ENCODE peak calls at places on chromosomes 16 and 17, in four cellular contexts. One of them, this sample, is unnamed.
A peak's percentile ranks its signal among the peaks of the same experiment; 100 is the strongest.

GRCh38 chr17:17159571-17159970 is 46.6 kb downstream of the PLD6 start:
- DNase-seq in psoas muscle: no peak
- DNase-seq in testis: no peak
- DNase-seq in lung: no peak
- DNase-seq in this sample: no peak

GRCh38 chr16:55324491-55325447 is 766 bp downstream of the IRX6 start:
- DNase-seq in psoas muscle: no peak
- DNase-seq in testis: no peak
- DNase-seq in lung: no peak
- DNase-seq in this sample: no peak

GRCh38 chr16:75385507-75386152 is 47.7 kb downstream of the CFDP1 start:
- DNase-seq in psoas muscle: no peak
- DNase-seq in testis: no peak
- DNase-seq in lung: no peak
- DNase-seq in this sample: peak; percentile 42

GRCh38 chr17:57630736-57631135 is 114.4 kb downstream of the CCDC182 start:
- DNase-seq in psoas muscle: no peak
- DNase-seq in testis: no peak
- DNase-seq in lung: no peak
- DNase-seq in this sample: no peak

GRCh38 chr16:81149614-81150013 is 53.4 kb upstream of the GCSH start:
- DNase-seq in psoas muscle: no peak
- DNase-seq in testis: no peak
- DNase-seq in lung: no peak
- DNase-seq in this sample: no peak

GRCh38 chr16:8885674-8886592 is 3.8 kb downstream of the LITAFD start:
- DNase-seq in psoas muscle: peak; percentile 51
- DNase-seq in testis: no peak
- DNase-seq in lung: no peak
- DNase-seq in this sample: no peak

GRCh38 chr17:11950771-11951519 is 46.3 kb downstream of the ZNF18 start:
- DNase-seq in psoas muscle: no peak
- DNase-seq in testis: no peak
- DNase-seq in lung: no peak
- DNase-seq in this sample: no peak

GRCh38 chr17:14940946-14941280 is 324.2 kb downstream of the PMP22 start:
- DNase-seq in psoas muscle: no peak
- DNase-seq in testis: no peak
- DNase-seq in lung: no peak
- DNase-seq in this sample: no peak

GRCh38 chr16:30354423-30355143 is 525 bp downstream of the CD2BP2 start:
- DNase-seq in psoas muscle: no peak
- DNase-seq in testis: no peak
- DNase-seq in lung: no peak
- DNase-seq in this sample: no peak

GRCh38 chr17:20916383-20916782 is 126.4 kb downstream of the USP22 start:
- DNase-seq in psoas muscle: no peak
- DNase-seq in testis: no peak
- DNase-seq in lung: no peak
- DNase-seq in this sample: no peak

GRCh38 chr17:14731591-14731990 is 430.7 kb downstream of the HS3ST3B1 start:
- DNase-seq in psoas muscle: no peak
- DNase-seq in testis: no peak
- DNase-seq in lung: no peak
- DNase-seq in this sample: no peak

GRCh38 chr17:62578757-62579487 is 48.5 kb upstream of the MRC2 start:
- DNase-seq in psoas muscle: no peak
- DNase-seq in testis: no peak
- DNase-seq in lung: no peak
- DNase-seq in this sample: no peak

GRCh38 chr16:24778676-24779075 is 49.2 kb downstream of the TNRC6A start:
- DNase-seq in psoas muscle: no peak
- DNase-seq in testis: no peak
- DNase-seq in lung: no peak
- DNase-seq in this sample: no peak

GRCh38 chr16:73176577-73177013 is 128.7 kb upstream of the ZFHX3 start:
- DNase-seq in psoas muscle: no peak
- DNase-seq in testis: no peak
- DNase-seq in lung: no peak
- DNase-seq in this sample: peak; percentile 30

GRCh38 chr16:17149904-17150483 is 320.8 kb downstream of the XYLT1 start:
- DNase-seq in psoas muscle: no peak
- DNase-seq in testis: no peak
- DNase-seq in lung: no peak
- DNase-seq in this sample: no peak

GRCh38 chr17:82217120-82217529 is 4.5 kb upstream of the CCDC57 start:
- DNase-seq in psoas muscle: no peak
- DNase-seq in testis: no peak
- DNase-seq in lung: no peak
- DNase-seq in this sample: no peak

GRCh38 chr17:76452646-76453430 is at the start of gene UBE2O:
- DNase-seq in psoas muscle: peak; percentile 90
- DNase-seq in testis: peak; percentile 91
- DNase-seq in lung: peak; percentile 86
- DNase-seq in this sample: no peak

GRCh38 chr16:15604460-15605390 is 38.2 kb downstream of the MARF1 start:
- DNase-seq in psoas muscle: no peak
- DNase-seq in testis: no peak
- DNase-seq in lung: no peak
- DNase-seq in this sample: no peak

GRCh38 chr17:17681744-17682292 is 560 bp downstream of the RAI1 start:
- DNase-seq in psoas muscle: peak; percentile 55
- DNase-seq in testis: peak; percentile 54
- DNase-seq in lung: no peak
- DNase-seq in this sample: no peak

GRCh38 chr17:16304832-16305231 is 48.4 kb downstream of the CENPV start:
- DNase-seq in psoas muscle: no peak
- DNase-seq in testis: no peak
- DNase-seq in lung: no peak
- DNase-seq in this sample: peak; percentile 32

GRCh38 chr16:28283798-28284577 is 8.3 kb upstream of the SBK1 start:
- DNase-seq in psoas muscle: no peak
- DNase-seq in testis: no peak
- DNase-seq in lung: no peak
- DNase-seq in this sample: no peak

GRCh38 chr17:34400301-34400931 is 37.4 kb upstream of the CCL1 start:
- DNase-seq in psoas muscle: no peak
- DNase-seq in testis: no peak
- DNase-seq in lung: no peak
- DNase-seq in this sample: no peak

GRCh38 chr16:1327619-1327947 is 5.9 kb upstream of the BAIAP3 start:
- DNase-seq in psoas muscle: no peak
- DNase-seq in testis: no peak
- DNase-seq in lung: no peak
- DNase-seq in this sample: no peak

GRCh38 chr16:72137380-72138063 is 34.4 kb downstream of the PMFBP1 start:
- DNase-seq in psoas muscle: no peak
- DNase-seq in testis: no peak
- DNase-seq in lung: no peak
- DNase-seq in this sample: no peak

GRCh38 chr17:14301761-14302401 is 1.0 kb downstream of the HS3ST3B1 start:
- DNase-seq in psoas muscle: peak; percentile 40
- DNase-seq in testis: peak; percentile 45
- DNase-seq in lung: peak; percentile 44
- DNase-seq in this sample: no peak

GRCh38 chr16:47667956-47668355 is 206.8 kb downstream of the PHKB start:
- DNase-seq in psoas muscle: no peak
- DNase-seq in testis: no peak
- DNase-seq in lung: no peak
- DNase-seq in this sample: no peak
- H3K27ac ChIP-seq in psoas muscle: no peak overlapping the region
- H3K27ac ChIP-seq in testis: no peak overlapping the region
- H3K27ac ChIP-seq in lung: no peak overlapping the region
- H3K27ac ChIP-seq in this sample: no peak overlapping the region

GRCh38 chr16:58026705-58027340 is 1.3 kb downstream of the MMP15 start:
- DNase-seq in psoas muscle: no peak
- DNase-seq in testis: no peak
- DNase-seq in lung: no peak
- DNase-seq in this sample: no peak

GRCh38 chr16:58026139-58026704 is 668 bp downstream of the MMP15 start:
- DNase-seq in psoas muscle: peak; percentile 64
- DNase-seq in testis: no peak
- DNase-seq in lung: peak; percentile 49
- DNase-seq in this sample: no peak

GRCh38 chr16:58028168-58028455 is 2.6 kb downstream of the MMP15 start:
- DNase-seq in psoas muscle: no peak
- DNase-seq in testis: no peak
- DNase-seq in lung: no peak
- DNase-seq in this sample: no peak

GRCh38 chr16:58028541-58029070 is 3.1 kb downstream of the MMP15 start:
- DNase-seq in psoas muscle: no peak
- DNase-seq in testis: no peak
- DNase-seq in lung: no peak
- DNase-seq in this sample: no peak

DNA sequence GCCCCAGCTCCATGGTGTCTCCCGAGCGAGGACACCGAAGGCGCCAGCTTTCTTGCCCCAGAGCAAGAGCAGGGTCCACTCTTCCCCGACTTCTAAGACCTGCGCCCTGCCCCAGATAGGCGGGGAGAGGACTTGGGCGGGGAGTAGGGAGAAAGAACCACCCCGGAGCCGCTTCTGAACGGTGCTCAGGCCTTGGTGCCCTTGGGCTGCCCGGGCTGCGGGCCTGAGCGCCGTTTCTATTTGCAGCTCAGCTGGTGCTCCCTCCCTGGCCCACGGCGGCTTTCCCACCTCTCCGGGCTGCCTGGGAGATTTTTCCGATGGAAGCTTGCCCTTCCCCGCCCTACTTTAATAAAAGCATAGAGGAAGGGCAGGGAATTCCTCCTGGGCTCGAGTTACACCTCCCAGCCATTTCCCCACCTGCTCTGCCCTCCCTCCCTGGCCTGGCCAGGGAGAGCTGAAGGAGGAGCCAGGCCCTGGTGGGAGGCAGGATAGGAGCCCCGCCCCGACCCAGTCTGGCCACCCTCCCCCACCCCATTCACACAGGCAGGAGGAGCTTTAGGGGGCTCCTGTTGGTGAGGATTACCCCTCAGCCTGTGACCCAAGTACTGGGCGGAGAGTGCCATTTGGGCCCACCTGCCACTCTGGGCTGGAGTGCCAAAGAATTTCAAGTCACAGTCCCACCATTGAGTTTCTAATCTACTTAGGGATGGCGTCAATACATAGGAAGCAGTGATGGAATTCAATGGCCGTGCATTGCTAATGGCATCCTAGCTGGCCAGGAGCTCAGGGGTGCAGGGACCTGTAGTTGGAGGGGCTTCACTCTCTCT is 2.0 kb downstream of the MMP15 start:
- DNase-seq in psoas muscle: peak; percentile 41
- DNase-seq in testis: peak; percentile 80
- DNase-seq in lung: peak; percentile 46
- DNase-seq in this sample: no peak
- H3K27ac ChIP-seq in psoas muscle: peak overlapping the region; percentile 62
- H3K27ac ChIP-seq in testis: peak overlapping the region; percentile 74
- H3K27ac ChIP-seq in lung: peak overlapping the region; percentile 94
- H3K27ac ChIP-seq in this sample: no peak overlapping the region

GRCh38 chr17:77480509-77481215 is 339.9 kb downstream of the SEC14L1 start:
- DNase-seq in psoas muscle: no peak
- DNase-seq in testis: no peak
- DNase-seq in lung: no peak
- DNase-seq in this sample: no peak

GRCh38 chr17:77483128-77483598 is 342.4 kb downstream of the SEC14L1 start:
- DNase-seq in psoas muscle: no peak
- DNase-seq in testis: no peak
- DNase-seq in lung: no peak
- DNase-seq in this sample: no peak

GRCh38 chr17:77479817-77480508 is 339.2 kb downstream of the SEC14L1 start:
- DNase-seq in psoas muscle: no peak
- DNase-seq in testis: no peak
- DNase-seq in lung: no peak
- DNase-seq in this sample: no peak

GRCh38 chr17:77482375-77483127 is 341.8 kb downstream of the SEC14L1 start:
- DNase-seq in psoas muscle: no peak
- DNase-seq in testis: no peak
- DNase-seq in lung: no peak
- DNase-seq in this sample: no peak

DNA sequence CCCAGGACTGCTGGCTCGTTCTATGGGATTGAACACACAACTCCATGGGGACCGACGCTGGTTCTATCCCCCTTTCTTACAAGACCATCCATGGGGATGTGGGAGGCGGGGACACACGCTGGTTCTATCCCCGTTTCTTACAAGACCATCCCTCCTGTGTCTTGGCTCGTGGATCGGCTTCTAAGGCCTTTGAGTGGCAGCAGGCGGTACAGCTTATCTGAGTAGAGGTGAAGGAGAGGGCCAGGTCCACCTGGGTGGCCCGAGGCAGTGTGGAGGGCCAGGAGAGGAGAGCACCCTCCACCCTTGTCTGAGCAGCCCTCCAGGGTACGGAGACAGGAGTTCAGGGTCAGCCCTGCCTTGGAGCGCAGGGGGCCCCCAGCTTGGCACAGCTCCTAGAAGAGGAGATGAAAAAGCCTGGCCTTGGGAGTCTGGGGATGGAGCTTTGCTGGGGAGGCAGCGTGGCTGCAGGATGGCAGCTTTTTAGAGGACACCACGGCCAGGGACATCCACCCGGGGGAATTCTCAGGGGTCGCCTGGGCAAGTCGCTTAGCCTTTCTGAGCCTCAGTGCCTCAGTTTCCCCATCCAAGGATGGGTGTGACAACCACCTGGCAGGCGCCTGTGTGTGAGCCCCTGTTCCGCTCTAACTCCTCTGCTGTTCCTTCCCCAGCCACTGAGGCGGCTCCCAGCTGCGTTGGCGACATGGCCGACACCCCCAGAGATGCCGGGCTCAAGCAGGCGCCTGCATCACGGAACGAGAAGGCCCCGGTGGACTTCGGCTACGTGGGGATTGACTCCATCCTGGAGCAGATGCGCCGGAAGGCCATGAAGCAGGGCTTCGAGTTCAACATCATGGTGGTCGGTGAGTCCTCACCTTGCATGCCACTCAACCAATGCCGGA is 341.0 kb downstream of the SEC14L1 start:
- DNase-seq in psoas muscle: no peak
- DNase-seq in testis: peak; percentile 75
- DNase-seq in lung: no peak
- DNase-seq in this sample: no peak
- H3K27ac ChIP-seq in psoas muscle: no peak overlapping the region
- H3K27ac ChIP-seq in testis: peak overlapping the region; percentile 44
- H3K27ac ChIP-seq in lung: no peak overlapping the region
- H3K27ac ChIP-seq in this sample: no peak overlapping the region

DNA sequence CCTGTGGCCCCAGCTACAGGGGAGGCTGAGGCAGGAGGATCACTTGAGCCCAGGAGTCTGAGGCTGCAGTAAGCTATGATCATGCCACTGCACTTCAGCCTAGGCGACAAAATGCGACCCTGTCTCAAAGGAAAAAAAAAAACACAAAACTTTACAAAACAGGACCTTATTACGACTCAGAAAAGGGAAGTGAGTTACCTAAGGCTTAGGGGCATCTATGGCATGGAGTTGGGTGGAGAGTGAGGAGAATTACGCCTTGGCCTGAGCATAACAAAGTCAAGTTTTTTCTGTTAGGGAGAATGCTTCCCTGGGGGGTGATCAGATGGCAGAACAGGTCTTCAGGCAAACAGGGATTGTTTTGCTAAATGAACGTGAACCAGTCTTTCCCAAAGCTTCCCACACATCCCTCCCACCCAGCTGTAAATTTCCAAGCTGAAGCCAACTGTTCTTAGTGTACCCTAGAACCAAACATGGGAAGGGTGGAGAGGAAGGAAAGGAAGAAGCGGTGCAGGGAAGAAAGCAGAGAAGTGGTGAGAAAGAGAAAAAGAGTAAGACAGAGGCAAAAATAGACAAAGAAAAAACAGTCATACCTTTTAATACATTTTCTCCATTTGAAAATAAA is 24.6 kb upstream of the TNRC6C start:
- DNase-seq in psoas muscle: no peak
- DNase-seq in testis: no peak
- DNase-seq in lung: no peak
- DNase-seq in this sample: no peak
- H3K27ac ChIP-seq in psoas muscle: no peak overlapping the region
- H3K27ac ChIP-seq in testis: no peak overlapping the region
- H3K27ac ChIP-seq in lung: no peak overlapping the region
- H3K27ac ChIP-seq in this sample: no peak overlapping the region